ENCODE peak calls at places on chromosome 15, in seven cellular contexts. One of them, this sample, is unnamed.
A peak's percentile ranks its signal among the peaks of the same experiment; 100 is the strongest.

GRCh38 chr15:76150508-76150907 is 90.7 kb downstream of the TMEM266 start:
- DNase-seq in GM12878: no peak
- DNase-seq in SK-N-SH: no peak
- DNase-seq in HCT116: no peak
- DNase-seq in HepG2: no peak
- DNase-seq in K562: no peak
- DNase-seq in H1: peak; percentile 45
- DNase-seq in this sample: no peak

GRCh38 chr15:94164202-94164807 is 67.1 kb upstream of the MCTP2 start:
- DNase-seq in SK-N-SH: peak; percentile 60
- DNase-seq in K562: peak; percentile 18
- DNase-seq in HCT116: peak; percentile 48
- DNase-seq in HepG2: peak; percentile 53
- DNase-seq in GM12878: no peak
- DNase-seq in H1: peak; percentile 82
- DNase-seq in this sample: peak; percentile 4

GRCh38 chr15:68391084-68391483 is 40.9 kb downstream of the ITGA11 start:
- DNase-seq in HCT116: no peak
- DNase-seq in HepG2: no peak
- DNase-seq in GM12878: no peak
- DNase-seq in K562: no peak
- DNase-seq in H1: peak; percentile 14
- DNase-seq in SK-N-SH: no peak
- DNase-seq in this sample: no peak

GRCh38 chr15:89472785-89473256 is 23.6 kb downstream of the RHCG start:
- DNase-seq in HCT116: peak; percentile 48
- DNase-seq in HepG2: peak; percentile 56
- DNase-seq in SK-N-SH: peak; percentile 91
- DNase-seq in H1: peak; percentile 95
- DNase-seq in K562: peak; percentile 80
- DNase-seq in GM12878: no peak
- DNase-seq in this sample: peak; percentile 79

GRCh38 chr15:101070502-101071273 is 151.5 kb downstream of the LRRK1 start:
- DNase-seq in HCT116: no peak
- DNase-seq in K562: no peak
- DNase-seq in SK-N-SH: no peak
- DNase-seq in H1: no peak
- DNase-seq in GM12878: no peak
- DNase-seq in HepG2: peak; percentile 99
- DNase-seq in this sample: no peak

GRCh38 chr15:71149645-71150557 is 34.6 kb downstream of the THSD4 start:
- DNase-seq in H1: no peak
- DNase-seq in HepG2: no peak
- DNase-seq in HCT116: no peak
- DNase-seq in K562: no peak
- DNase-seq in GM12878: no peak
- DNase-seq in SK-N-SH: no peak
- DNase-seq in this sample: peak; percentile 38

GRCh38 chr15:80776420-80777045 is 2.6 kb upstream of the CEMIP start:
- DNase-seq in HCT116: peak; percentile 66
- DNase-seq in K562: peak; percentile 57
- DNase-seq in SK-N-SH: peak; percentile 76
- DNase-seq in GM12878: no peak
- DNase-seq in H1: peak; percentile 83
- DNase-seq in HepG2: peak; percentile 62
- DNase-seq in this sample: peak; percentile 72

GRCh38 chr15:35312355-35312754 is 227.3 kb upstream of the NANOGP8 start:
- DNase-seq in H1: no peak
- DNase-seq in HepG2: no peak
- DNase-seq in HCT116: no peak
- DNase-seq in GM12878: no peak
- DNase-seq in K562: no peak
- DNase-seq in SK-N-SH: no peak
- DNase-seq in this sample: no peak

GRCh38 chr15:37204698-37205097 is 104.3 kb upstream of the MEIS2 start:
- DNase-seq in SK-N-SH: no peak
- DNase-seq in GM12878: no peak
- DNase-seq in K562: no peak
- DNase-seq in HCT116: no peak
- DNase-seq in HepG2: no peak
- DNase-seq in H1: no peak
- DNase-seq in this sample: peak; percentile 45

GRCh38 chr15:56244811-56245576 is 1.3 kb upstream of the RFX7 start:
- DNase-seq in H1: no peak
- DNase-seq in HCT116: no peak
- DNase-seq in SK-N-SH: no peak
- DNase-seq in GM12878: no peak
- DNase-seq in HepG2: peak; percentile 85
- DNase-seq in K562: peak; percentile 17
- DNase-seq in this sample: no peak

GRCh38 chr15:63501256-63502089 is 2.9 kb upstream of the USP3 start:
- DNase-seq in H1: no peak
- DNase-seq in HepG2: peak; percentile 38
- DNase-seq in SK-N-SH: no peak
- DNase-seq in GM12878: no peak
- DNase-seq in HCT116: no peak
- DNase-seq in K562: no peak
- DNase-seq in this sample: peak; percentile 46

GRCh38 chr15:99021669-99022068 is 14.1 kb upstream of the PGPEP1L start:
- DNase-seq in HepG2: no peak
- DNase-seq in HCT116: no peak
- DNase-seq in K562: no peak
- DNase-seq in H1: no peak
- DNase-seq in GM12878: no peak
- DNase-seq in SK-N-SH: no peak
- DNase-seq in this sample: no peak

GRCh38 chr15:69410290-69410874 is 3.8 kb upstream of the KIF23 start:
- DNase-seq in K562: no peak
- DNase-seq in GM12878: no peak
- DNase-seq in SK-N-SH: peak; percentile 61
- DNase-seq in H1: no peak
- DNase-seq in HepG2: peak; percentile 11
- DNase-seq in HCT116: peak; percentile 22
- DNase-seq in this sample: peak; percentile 91

GRCh38 chr15:69402816-69403215 is 11.3 kb upstream of the KIF23 start:
- DNase-seq in SK-N-SH: no peak
- DNase-seq in HepG2: no peak
- DNase-seq in HCT116: no peak
- DNase-seq in GM12878: no peak
- DNase-seq in H1: no peak
- DNase-seq in K562: no peak
- DNase-seq in this sample: no peak

GRCh38 chr15:100707229-100707628 is 104.8 kb downstream of the ASB7 start:
- DNase-seq in HCT116: no peak
- DNase-seq in H1: no peak
- DNase-seq in SK-N-SH: no peak
- DNase-seq in GM12878: no peak
- DNase-seq in HepG2: no peak
- DNase-seq in K562: no peak
- DNase-seq in this sample: no peak

DNA sequence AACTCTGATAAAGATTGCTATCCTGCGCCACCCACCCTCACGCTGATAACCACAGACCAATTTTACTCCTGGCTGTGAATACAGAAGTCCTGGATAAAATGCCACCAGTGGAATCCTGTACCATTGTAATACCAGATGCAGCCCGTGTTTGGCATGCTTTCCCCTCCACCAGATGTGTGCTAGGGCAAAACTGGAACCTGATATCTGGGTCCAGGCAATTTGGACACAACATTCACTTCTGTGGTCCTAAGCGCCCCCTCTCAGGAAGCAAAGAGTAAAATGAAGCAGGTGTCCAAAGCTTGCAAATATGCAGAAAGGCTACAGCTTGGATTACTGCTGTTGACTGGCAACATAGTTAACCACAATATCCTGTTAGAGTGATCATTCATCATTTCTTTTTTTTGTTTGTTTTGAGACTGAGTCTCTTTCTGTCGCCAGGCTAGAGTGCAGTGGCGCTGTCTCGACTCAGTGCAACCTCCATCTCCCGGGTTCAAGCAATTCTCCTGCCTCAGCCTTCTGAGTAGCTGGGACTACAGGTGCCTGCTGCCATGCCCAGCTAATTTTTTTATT is 32.8 kb downstream of the LOXL1 start:
- DNase-seq in K562: no peak
- DNase-seq in HCT116: no peak
- DNase-seq in GM12878: no peak
- DNase-seq in HepG2: no peak
- DNase-seq in H1: no peak
- DNase-seq in SK-N-SH: no peak
- DNase-seq in this sample: no peak
- TF ChIP-seq JUND in K562: no peak
- TF ChIP-seq JUND in HCT116: no peak
- TF ChIP-seq JUND in GM12878: no peak
- TF ChIP-seq JUND in HepG2: no peak
- TF ChIP-seq JUND in H1: no peak
- TF ChIP-seq JUND in SK-N-SH: no peak
- TF ChIP-seq JUND in this sample: no peak

GRCh38 chr15:91208366-91208765 is 108.3 kb downstream of the SV2B start:
- DNase-seq in GM12878: no peak
- DNase-seq in H1: no peak
- DNase-seq in SK-N-SH: no peak
- DNase-seq in K562: no peak
- DNase-seq in HepG2: no peak
- DNase-seq in HCT116: no peak
- DNase-seq in this sample: no peak
- TF ChIP-seq JUND in GM12878: no peak
- TF ChIP-seq JUND in H1: no peak
- TF ChIP-seq JUND in SK-N-SH: no peak
- TF ChIP-seq JUND in K562: no peak
- TF ChIP-seq JUND in HepG2: no peak
- TF ChIP-seq JUND in HCT116: no peak
- TF ChIP-seq JUND in this sample: no peak

GRCh38 chr15:59255647-59256380 is 49.2 kb downstream of the LDHAL6B start:
- DNase-seq in K562: peak; percentile 14
- DNase-seq in H1: no peak
- DNase-seq in HepG2: peak; percentile 84
- DNase-seq in SK-N-SH: no peak
- DNase-seq in GM12878: no peak
- DNase-seq in HCT116: peak; percentile 83
- DNase-seq in this sample: no peak
- TF ChIP-seq JUND in K562: no peak
- TF ChIP-seq JUND in H1: no peak
- TF ChIP-seq JUND in HepG2: no peak
- TF ChIP-seq JUND in SK-N-SH: no peak
- TF ChIP-seq JUND in GM12878: no peak
- TF ChIP-seq JUND in HCT116: peak; percentile 45
- TF ChIP-seq JUND in this sample: no peak

GRCh38 chr15:44535509-44536297 is 1.2 kb upstream of the EIF3J start:
- DNase-seq in SK-N-SH: peak; percentile 35
- DNase-seq in HepG2: peak; percentile 15
- DNase-seq in HCT116: no peak
- DNase-seq in H1: peak; percentile 44
- DNase-seq in GM12878: no peak
- DNase-seq in K562: no peak
- DNase-seq in this sample: peak; percentile 29
- TF ChIP-seq JUND in SK-N-SH: no peak
- TF ChIP-seq JUND in HepG2: no peak
- TF ChIP-seq JUND in HCT116: no peak
- TF ChIP-seq JUND in H1: no peak
- TF ChIP-seq JUND in GM12878: no peak
- TF ChIP-seq JUND in K562: no peak
- TF ChIP-seq JUND in this sample: no peak

GRCh38 chr15:32933241-32933640 is 215.4 kb downstream of the GREM1 start:
- DNase-seq in GM12878: no peak
- DNase-seq in H1: no peak
- DNase-seq in HCT116: no peak
- DNase-seq in HepG2: no peak
- DNase-seq in K562: no peak
- DNase-seq in SK-N-SH: no peak
- DNase-seq in this sample: no peak
- TF ChIP-seq JUND in GM12878: no peak
- TF ChIP-seq JUND in H1: no peak
- TF ChIP-seq JUND in HCT116: no peak
- TF ChIP-seq JUND in HepG2: no peak
- TF ChIP-seq JUND in K562: no peak
- TF ChIP-seq JUND in SK-N-SH: no peak
- TF ChIP-seq JUND in this sample: no peak

This sample was measured in T47D.